ENCODE peak calls at places on chromosomes 3 and 15, in four cellular contexts. Q is K562, M is HepG2, Y is GM12878. Z is an unnamed sample.

GRCh38 chr3:180329847-180330246 is 272.1 kb upstream of the TTC14 start:
- DNase-seq in M (no peak), Q (no peak), Y (no peak), Z (no peak)

GRCh38 chr3:8441969-8442559 is 59.6 kb upstream of the LMCD1 start:
- DNase-seq in M (peak; percentile 60), Q (peak; percentile 36), Y (no peak), Z (peak; percentile 69)

GRCh38 chr3:62109534-62109933 is 263.8 kb downstream of the FEZF2 start:
- DNase-seq in Y (no peak), M (peak; percentile 20), Q (no peak), Z (peak; percentile 22)

GRCh38 chr3:128430276-128430675 is 36.4 kb downstream of the DNAJB8 start:
- DNase-seq in Q (no peak), M (no peak), Y (no peak), Z (no peak)

GRCh38 chr3:12853803-12854202 is 12.4 kb upstream of the RPL32 start:
- DNase-seq in M (no peak), Y (no peak), Q (no peak), Z (no peak)

GRCh38 chr3:43895573-43895972 is 204.8 kb downstream of the ABHD5 start:
- DNase-seq in Q (no peak), Y (no peak), M (no peak), Z (no peak)

GRCh38 chr15:66851226-66852063 is 149.4 kb downstream of the SMAD6 start:
- DNase-seq in M (peak; percentile 32), Q (peak; percentile 92), Y (no peak), Z (peak; percentile 92)

GRCh38 chr15:49847937-49848823 is 227.3 kb downstream of the DTWD1 start:
- DNase-seq in M (no peak), Q (no peak), Y (no peak), Z (no peak)

GRCh38 chr15:59437473-59437776 is 561 bp upstream of the FAM81A start:
- DNase-seq in Y (no peak), Q (no peak), M (no peak), Z (no peak)

GRCh38 chr15:33279613-33280205 is 31.1 kb upstream of the RYR3 start:
- DNase-seq in Q (no peak), Y (no peak), M (no peak), Z (no peak)

GRCh38 chr3:10019326-10019725 is 6.9 kb upstream of the FANCD2 start:
- DNase-seq in Y (no peak), Q (no peak), M (no peak), Z (no peak)

GRCh38 chr15:55230953-55231352 is 34.2 kb upstream of the RSL24D1 start:
- DNase-seq in Y (no peak), Q (no peak), M (no peak), Z (no peak)

GRCh38 chr15:90987561-90988141 is 6.7 kb downstream of the PRC1 start:
- DNase-seq in M (no peak), Y (no peak), Q (no peak), Z (no peak)

GRCh38 chr3:190305406-190305805 is 16.8 kb downstream of the CLDN1 start:
- DNase-seq in M (no peak), Y (no peak), Q (no peak), Z (no peak)

GRCh38 chr3:14803101-14803980 is 15.4 kb upstream of the FGD5 start:
- DNase-seq in Y (no peak), Q (peak; percentile 63), M (peak; percentile 78), Z (peak; percentile 27)

GRCh38 chr3:178672263-178672662 is 136.0 kb downstream of the KCNMB2 start:
- DNase-seq in Q (no peak), M (no peak), Y (no peak), Z (no peak)

GRCh38 chr3:82938821-82939328 is 1177.4 kb upstream of the GBE1 start:
- DNase-seq in M (no peak), Q (no peak), Y (no peak), Z (no peak)

GRCh38 chr3:25433106-25433505 is 5.0 kb downstream of the RARB start:
- DNase-seq in M (no peak), Y (no peak), Q (no peak), Z (no peak)

GRCh38 chr15:66682246-66682645 is 19.8 kb upstream of the SMAD6 start:
- DNase-seq in Y (no peak), M (no peak), Q (no peak), Z (no peak)

GRCh38 chr3:134699141-134699711 is 48.4 kb upstream of the KY start:
- DNase-seq in Y (no peak), M (no peak), Q (no peak), Z (no peak)

GRCh38 chr3:123347205-123347604 is 101.7 kb downstream of the ADCY5 start:
- DNase-seq in Y (no peak), Q (no peak), M (no peak), Z (no peak)

GRCh38 chr3:122403489-122403888 is 12.4 kb downstream of the WDR5B start:
- DNase-seq in Q (no peak), M (no peak), Y (no peak), Z (no peak)

GRCh38 chr3:55716611-55717225 is 229.6 kb upstream of the WNT5A start:
- DNase-seq in Y (no peak), Q (no peak), M (no peak), Z (no peak)

GRCh38 chr15:93088981-93089854 is at the start of gene RGMA:
- DNase-seq in Q (no peak), Y (no peak), M (no peak), Z (peak; percentile 64)

GRCh38 chr3:117409701-117410459 is 700.3 kb downstream of the TUSC7 start:
- DNase-seq in M (no peak), Y (no peak), Q (no peak), Z (no peak)

GRCh38 chr3:48694610-48695051 is 8.9 kb upstream of the NCKIPSD start:
- DNase-seq in Y (no peak), Q (no peak), M (no peak), Z (no peak)

GRCh38 chr15:66390670-66391069 is 4.0 kb downstream of the MAP2K1 start:
- DNase-seq in M (no peak), Q (peak; percentile 27), Y (peak; percentile 78), Z (no peak)

GRCh38 chr3:148790841-148791240 is 36.8 kb upstream of the CPB1 start:
- DNase-seq in Y (no peak), Q (no peak), M (no peak), Z (no peak)

GRCh38 chr3:113773381-113773780 is 26.5 kb downstream of the ATP6V1A start:
- DNase-seq in Y (no peak), M (no peak), Q (no peak), Z (no peak)

GRCh38 chr15:62549345-62549970 is 384.4 kb upstream of the C2CD4B start:
- DNase-seq in M (peak; percentile 40), Y (no peak), Q (peak; percentile 27), Z (peak; percentile 30)

GRCh38 chr3:99049164-99049563 is 147.7 kb upstream of the DCBLD2 start:
- DNase-seq in Q (no peak), M (no peak), Y (no peak), Z (no peak)

GRCh38 chr15:62173215-62173614 is 8.1 kb upstream of the C2CD4B start:
- DNase-seq in Q (no peak), M (no peak), Y (no peak), Z (no peak)

GRCh38 chr15:22895465-22896190 is 57.2 kb downstream of the NIPA2 start:
- DNase-seq in Y (peak; percentile 1), M (no peak), Q (peak; percentile 62), Z (no peak)
- TF ChIP-seq BHLHE40 in Y (peak; percentile 10), M (no peak), Q (peak; percentile 16), Z (no peak)

DNA sequence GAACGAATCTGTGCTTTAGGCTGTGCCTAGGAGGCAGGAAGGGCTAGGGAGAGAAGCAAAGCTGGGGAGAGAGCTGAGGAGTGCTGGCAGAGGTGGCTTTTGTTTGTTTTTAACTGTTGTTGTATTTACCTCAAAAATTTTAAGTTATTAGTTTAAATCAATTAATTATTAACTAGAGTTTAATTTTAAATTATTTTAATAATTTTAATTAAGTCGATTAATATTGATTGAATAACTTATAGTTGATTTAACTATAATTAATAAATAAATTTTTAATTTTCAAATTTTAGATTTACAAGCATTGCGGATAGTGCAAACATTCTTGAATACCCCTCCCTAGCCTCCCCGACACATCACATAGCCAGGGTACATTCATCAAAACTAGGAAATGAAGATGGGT is 30.6 kb downstream of the KLF15 start:
- DNase-seq in M (no peak), Y (no peak), Q (no peak), Z (no peak)
- TF ChIP-seq TARDBP in M (no peak), Y (no peak), Q (no peak), Z (no peak)

GRCh38 chr3:31250116-31250813 is 282.5 kb upstream of the STT3B start:
- DNase-seq in M (no peak), Q (no peak), Y (no peak), Z (no peak)
- TF ChIP-seq SP1 in M (no peak), Q (no peak), Y (no peak), Z (no peak)

GRCh38 chr3:53753518-53754183 is 92.6 kb downstream of the CHDH start:
- DNase-seq in M (no peak), Y (no peak), Q (no peak), Z (no peak)
- TF ChIP-seq BHLHE40 in M (no peak), Y (no peak), Q (no peak), Z (no peak)

GRCh38 chr3:150303776-150304175 is 104.3 kb upstream of the TSC22D2 start:
- DNase-seq in Y (peak; percentile 4), M (peak; percentile 20), Q (peak; percentile 22), Z (peak; percentile 43)

GRCh38 chr3:150300847-150301517 is 107.1 kb upstream of the TSC22D2 start:
- DNase-seq in M (no peak), Y (no peak), Q (no peak), Z (no peak)

GRCh38 chr3:150299221-150299620 is 108.9 kb upstream of the TSC22D2 start:
- DNase-seq in Q (no peak), Y (no peak), M (no peak), Z (no peak)

GRCh38 chr3:150300376-150300775 is 107.7 kb upstream of the TSC22D2 start:
- DNase-seq in Q (no peak), Y (no peak), M (no peak), Z (no peak)

DNA sequence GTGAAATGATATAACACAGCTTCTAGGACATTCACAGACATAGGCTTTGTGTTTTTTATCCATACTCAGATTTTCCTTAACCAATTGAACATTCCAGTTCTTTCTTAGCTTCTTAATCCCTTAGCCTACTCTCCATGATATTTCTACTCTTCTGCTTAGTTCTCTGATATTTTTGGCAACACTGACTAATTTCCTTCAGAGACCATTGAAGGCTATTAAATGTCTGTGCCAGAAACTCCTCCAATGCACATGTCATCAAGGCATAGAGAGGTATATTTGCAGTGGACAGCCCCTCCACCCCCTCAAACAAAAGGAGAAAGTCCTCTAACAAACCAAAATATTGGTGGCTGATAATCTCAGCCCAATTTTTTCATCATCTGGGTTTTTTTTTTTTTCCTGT is 105.9 kb upstream of the TSC22D2 start:
- DNase-seq in Q (no peak), M (no peak), Y (no peak), Z (no peak)
- TF ChIP-seq TARDBP in Q (no peak), M (no peak), Y (no peak), Z (no peak)

DNA sequence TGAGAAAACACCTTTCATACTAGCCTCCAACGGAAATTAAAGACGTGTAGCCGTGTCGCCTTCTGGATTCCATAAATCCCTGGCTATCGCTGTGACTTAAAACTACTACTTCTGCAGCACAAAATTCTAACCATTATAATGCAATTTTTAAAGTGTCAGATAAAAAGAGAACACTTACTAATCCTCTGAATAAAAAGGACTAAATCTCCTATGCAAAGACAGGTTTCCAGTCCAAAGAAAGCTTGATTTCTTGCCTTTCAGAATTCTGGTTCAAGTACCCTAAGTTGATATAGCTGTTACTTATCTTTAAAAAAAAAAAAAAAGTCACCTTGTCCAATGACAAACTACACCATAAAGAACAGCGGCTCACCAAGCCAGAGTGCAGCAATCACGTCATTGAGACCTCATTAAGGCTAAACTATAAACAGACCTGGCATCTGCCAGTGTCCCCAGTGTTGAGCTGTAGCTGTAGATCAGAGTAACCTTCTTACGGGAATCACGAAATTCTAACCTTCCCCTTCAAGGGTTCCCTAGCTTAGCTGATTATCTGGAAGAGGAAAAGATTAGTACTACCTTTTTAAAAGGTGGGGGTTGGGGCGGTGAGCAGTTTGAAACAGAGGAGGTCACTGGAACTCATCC is 2.2 kb downstream of the ABCC5 start:
- DNase-seq in Y (no peak), Q (peak; percentile 31), M (no peak), Z (peak; percentile 19)
- TF ChIP-seq SP1 in Y (no peak), Q (no peak), M (no peak), Z (no peak)

Z was measured in HEK293T.